ENCODE peak calls at places on chromosomes 6 and 20, in seven cellular contexts. D is ureter, V is SIG-M5, O is stomach, I is iPS-NIHi11, S is NCI-H774, R is mesothelial cell of epicardium. B is an unnamed sample.
A peak's percentile ranks its signal among the peaks of the same experiment; 100 is the strongest.

GRCh38 chr6:10759312-10759839 is 11.8 kb downstream of the TMEM14B start:
- DNase-seq in D (no peak), V (no peak), O (no peak), I (peak; percentile 50), S (no peak), R (no peak), B (peak; percentile 72)

GRCh38 chr6:53426117-53426516 is 77.4 kb upstream of the ELOVL5 start:
- DNase-seq in D (no peak), V (no peak), O (no peak), I (no peak), S (no peak), R (no peak), B (no peak)

GRCh38 chr6:109514946-109515345 is 31.9 kb upstream of the ZBTB24 start:
- DNase-seq in D (no peak), V (no peak), O (no peak), I (no peak), S (no peak), R (no peak), B (no peak)

GRCh38 chr6:150881911-150882481 is 16.5 kb downstream of the MTHFD1L start:
- DNase-seq in D (no peak), V (no peak), O (no peak), I (peak; percentile 19), S (peak; percentile 20), R (no peak), B (peak; percentile 88)

GRCh38 chr20:61373956-61374545 is 122.0 kb downstream of the CDH4 start:
- DNase-seq in D (no peak), V (no peak), O (no peak), I (no peak), S (no peak), R (no peak), B (no peak)

GRCh38 chr20:37218431-37218830 is 39.1 kb upstream of the MROH8 start:
- DNase-seq in D (no peak), V (no peak), O (no peak), I (no peak), S (no peak), R (no peak), B (no peak)

GRCh38 chr20:34112600-34113061 is 588 bp upstream of the EIF2S2 start:
- DNase-seq in D (peak; percentile 48), V (no peak), O (peak; percentile 32), I (peak; percentile 41), S (no peak), R (peak; percentile 51), B (peak; percentile 10)

GRCh38 chr6:13188306-13188705 is 140.0 kb downstream of the TBC1D7 start:
- DNase-seq in D (no peak), V (no peak), O (no peak), I (no peak), S (no peak), R (no peak), B (no peak)

GRCh38 chr20:45036044-45036755 is 64.7 kb downstream of the KCNS1 start:
- DNase-seq in D (no peak), V (no peak), O (no peak), I (no peak), S (no peak), R (no peak), B (peak; percentile 78)

GRCh38 chr6:146981981-146982380 is 222.2 kb upstream of the STXBP5 start:
- DNase-seq in D (no peak), V (no peak), O (no peak), I (no peak), S (no peak), R (no peak), B (no peak)

GRCh38 chr6:1437553-1438406 is 48.4 kb downstream of the FOXF2 start:
- DNase-seq in D (peak; percentile 29), V (no peak), O (no peak), I (no peak), S (no peak), R (no peak), B (no peak)

GRCh38 chr20:8721098-8721497 is 347.8 kb upstream of the PLCB4 start:
- DNase-seq in D (no peak), V (no peak), O (peak; percentile 39), I (peak; percentile 37), S (peak; percentile 40), R (no peak), B (peak; percentile 50)

GRCh38 chr6:124433369-124434064 is 528.7 kb upstream of the RNF217 start:
- DNase-seq in D (no peak), V (no peak), O (no peak), I (no peak), S (peak; percentile 44), R (no peak), B (no peak)

GRCh38 chr20:7994809-7995208 is 24.8 kb downstream of the TMX4 start:
- DNase-seq in D (no peak), V (no peak), O (no peak), I (no peak), S (no peak), R (no peak), B (no peak)

GRCh38 chr6:169212897-169213813 is 40.5 kb downstream of the THBS2 start:
- DNase-seq in D (peak; percentile 94), V (peak; percentile 79), O (peak; percentile 92), I (peak; percentile 96), S (peak; percentile 97), R (peak; percentile 93), B (peak; percentile 81)

GRCh38 chr6:135667694-135668455 is 170.3 kb upstream of the AHI1 start:
- DNase-seq in D (no peak), V (no peak), O (no peak), I (peak; percentile 23), S (peak; percentile 42), R (no peak), B (peak; percentile 77)

GRCh38 chr6:43644940-43645612 is at the start of gene RSPH9:
- DNase-seq in D (no peak), V (no peak), O (peak; percentile 63), I (peak; percentile 93), S (peak; percentile 80), R (peak; percentile 70), B (no peak)

GRCh38 chr6:156279306-156279969 is 497.7 kb upstream of the ARID1B start:
- DNase-seq in D (no peak), V (no peak), O (no peak), I (no peak), S (peak; percentile 77), R (no peak), B (no peak)

GRCh38 chr6:36805917-36806316 is 33.3 kb downstream of the CPNE5 start:
- DNase-seq in D (no peak), V (no peak), O (no peak), I (peak; percentile 55), S (no peak), R (no peak), B (no peak)

GRCh38 chr6:134249412-134249758 is 68.5 kb downstream of the SGK1 start:
- DNase-seq in D (no peak), V (no peak), O (no peak), I (no peak), S (no peak), R (no peak), B (no peak)

GRCh38 chr6:6841571-6841970 is 253.1 kb downstream of the LY86 start:
- DNase-seq in D (no peak), V (no peak), O (peak; percentile 43), I (no peak), S (no peak), R (no peak), B (peak; percentile 59)

GRCh38 chr20:12748359-12748994 is 260.3 kb upstream of the SPTLC3 start:
- DNase-seq in D (no peak), V (no peak), O (no peak), I (no peak), S (no peak), R (no peak), B (no peak)

GRCh38 chr6:25418463-25419052 is 139.4 kb downstream of the CARMIL1 start:
- DNase-seq in D (no peak), V (no peak), O (no peak), I (no peak), S (no peak), R (no peak), B (no peak)

GRCh38 chr6:1558388-1558787 is 51.3 kb upstream of the FOXC1 start:
- DNase-seq in D (no peak), V (no peak), O (no peak), I (no peak), S (no peak), R (no peak), B (no peak)

GRCh38 chr20:53783768-53784167 is 190.1 kb upstream of the ZNF217 start:
- DNase-seq in D (no peak), V (no peak), O (no peak), I (no peak), S (no peak), R (no peak), B (no peak)

GRCh38 chr20:3812259-3812681 is 8.1 kb upstream of the AP5S1 start:
- DNase-seq in D (no peak), V (no peak), O (no peak), I (no peak), S (no peak), R (no peak), B (no peak)

GRCh38 chr6:7261030-7261841 is 51.8 kb downstream of the SSR1 start:
- DNase-seq in D (peak; percentile 85), V (no peak), O (peak; percentile 84), I (peak; percentile 97), S (peak; percentile 75), R (peak; percentile 86), B (peak; percentile 86)

GRCh38 chr6:17905611-17906592 is 81.5 kb downstream of the KIF13A start:
- DNase-seq in D (no peak), V (no peak), O (no peak), I (no peak), S (no peak), R (no peak), B (no peak)

GRCh38 chr6:56334937-56335336 is 87.6 kb upstream of the COL21A1 start:
- DNase-seq in D (no peak), V (no peak), O (no peak), I (no peak), S (no peak), R (no peak), B (peak; percentile 39)

GRCh38 chr20:32987044-32987825 is 17.0 kb downstream of the SUN5 start:
- DNase-seq in D (no peak), V (no peak), O (no peak), I (no peak), S (no peak), R (no peak), B (no peak)

GRCh38 chr20:25204550-25205276 is 9.2 kb downstream of the ENTPD6 start:
- DNase-seq in D (no peak), V (no peak), O (no peak), I (no peak), S (no peak), R (no peak), B (no peak)

GRCh38 chr6:106084106-106084963 is 1.8 kb upstream of the PRDM1 start:
- DNase-seq in D (no peak), V (peak; percentile 80), O (no peak), I (peak; percentile 76), S (peak; percentile 88), R (no peak), B (peak; percentile 12)

GRCh38 chr20:2172305-2173175 is 70.9 kb downstream of the STK35 start:
- DNase-seq in D (peak; percentile 79), V (no peak), O (peak; percentile 80), I (peak; percentile 84), S (peak; percentile 35), R (peak; percentile 84), B (peak; percentile 24)

GRCh38 chr6:37254881-37255280 is 2.7 kb upstream of the TBC1D22B start:
- DNase-seq in D (no peak), V (no peak), O (no peak), I (no peak), S (no peak), R (no peak), B (no peak)

GRCh38 chr6:157096522-157096921 is 226.8 kb downstream of the TMEM242 start:
- DNase-seq in D (no peak), V (no peak), O (peak; percentile 35), I (no peak), S (no peak), R (no peak), B (no peak)

GRCh38 chr6:328184-328670 is 35.9 kb downstream of the DUSP22 start:
- DNase-seq in D (peak; percentile 74), V (no peak), O (no peak), I (no peak), S (no peak), R (no peak), B (peak; percentile 88)

B was measured in MG63.